ENCODE peak calls at places on chromosomes 6 and 20, in six cellular contexts. O, Y, Q, Z, K and A are unnamed samples.

GRCh38 chr6:159931112-159931511 is 37.8 kb upstream of the IGF2R start:
- DNase-seq in O (no peak), Y (no peak), Q (no peak), Z (no peak), K (no peak), A (no peak)

GRCh38 chr6:149060300-149060984 is 257.1 kb upstream of the TAB2 start:
- DNase-seq in O (no peak), Y (peak), Q (no peak), Z (no peak), K (peak), A (no peak)

GRCh38 chr6:38144365-38144764 is 324.8 kb downstream of the ZFAND3 start:
- DNase-seq in O (no peak), Y (no peak), Q (no peak), Z (no peak), K (no peak), A (no peak)

GRCh38 chr6:18978330-18979128 is 591.4 kb downstream of the RNF144B start:
- DNase-seq in O (no peak), Y (no peak), Q (peak), Z (peak), K (no peak), A (peak)

GRCh38 chr20:45910670-45911485 is 1.1 kb downstream of the PLTP start:
- DNase-seq in O (peak), Y (peak), Q (peak), Z (peak), K (peak), A (peak)

GRCh38 chr6:129567374-129567773 is 142.6 kb downstream of the ARHGAP18 start:
- DNase-seq in O (no peak), Y (peak), Q (no peak), Z (no peak), K (no peak), A (peak)

GRCh38 chr6:149471801-149472200 is 13.0 kb downstream of the ZC3H12D start:
- DNase-seq in O (no peak), Y (no peak), Q (no peak), Z (no peak), K (no peak), A (no peak)

GRCh38 chr6:56241106-56241812 is 6.1 kb downstream of the COL21A1 start:
- DNase-seq in O (no peak), Y (no peak), Q (no peak), Z (no peak), K (no peak), A (no peak)

GRCh38 chr6:139016337-139017213 is 12.0 kb upstream of the ABRACL start:
- DNase-seq in O (no peak), Y (no peak), Q (no peak), Z (no peak), K (no peak), A (no peak)

GRCh38 chr20:10171864-10172751 is 46.5 kb upstream of the SNAP25 start:
- DNase-seq in O (peak), Y (peak), Q (peak), Z (no peak), K (no peak), A (peak)

GRCh38 chr6:42520786-42521607 is 42.8 kb upstream of the UBR2 start:
- DNase-seq in O (no peak), Y (no peak), Q (no peak), Z (peak), K (no peak), A (peak)

GRCh38 chr6:108029226-108029921 is 45.2 kb downstream of the OSTM1 start:
- DNase-seq in O (no peak), Y (no peak), Q (peak), Z (no peak), K (no peak), A (no peak)

GRCh38 chr20:61041481-61041880 is 210.6 kb upstream of the CDH4 start:
- DNase-seq in O (no peak), Y (no peak), Q (no peak), Z (no peak), K (no peak), A (no peak)

GRCh38 chr6:5261545-5262109 is 314 bp downstream of the FARS2 start:
- DNase-seq in O (no peak), Y (no peak), Q (no peak), Z (no peak), K (no peak), A (peak)

GRCh38 chr20:49658508-49658907 is 55.2 kb downstream of the B4GALT5 start:
- DNase-seq in O (no peak), Y (no peak), Q (no peak), Z (no peak), K (no peak), A (no peak)

GRCh38 chr6:149114167-149114566 is 203.3 kb upstream of the TAB2 start:
- DNase-seq in O (no peak), Y (no peak), Q (no peak), Z (no peak), K (no peak), A (no peak)